ENCODE peak calls at places on chromosomes 6 and 20, in seven cellular contexts. R is naive thymus-derived CD4-positive, alpha-beta T cell; X is mesendoderm; J is keratinocyte; Y is CD4-positive, CD25-positive, alpha-beta regulatory T cell; B is body of pancreas; D is HCT116. Z is an unnamed sample.

GRCh38 chr20:2162125-2162822 is 60.6 kb downstream of the STK35 start:
- DNase-seq in Y (no peak), X (no peak), J (no peak), R (no peak), B (no peak), D (no peak), Z (no peak)

GRCh38 chr20:35468671-35469334 is 13.4 kb downstream of the CEP250 start:
- DNase-seq in Y (no peak), D (no peak), B (no peak), X (no peak), R (no peak), J (no peak), Z (no peak)

GRCh38 chr6:134909701-134910595 is 40.0 kb downstream of the ALDH8A1 start:
- DNase-seq in Y (no peak), R (no peak), D (no peak), X (no peak), J (no peak), B (no peak), Z (no peak)

GRCh38 chr6:6556738-6557503 is 31.6 kb upstream of the LY86 start:
- DNase-seq in X (peak), B (peak), Y (no peak), J (no peak), D (peak), R (peak), Z (no peak)

GRCh38 chr6:2492686-2493523 is 247.5 kb upstream of the GMDS start:
- DNase-seq in D (no peak), Y (no peak), R (no peak), B (no peak), X (no peak), J (no peak), Z (no peak)

GRCh38 chr6:106534564-106534982 is 94.7 kb downstream of the RTN4IP1 start:
- DNase-seq in J (no peak), R (no peak), B (no peak), X (no peak), D (no peak), Y (no peak), Z (no peak)

GRCh38 chr6:52754443-52754842 is 8.8 kb downstream of the GSTA2 start:
- DNase-seq in B (no peak), R (no peak), D (no peak), X (no peak), J (no peak), Y (no peak), Z (no peak)

GRCh38 chr6:56927538-56928453 is 27.1 kb upstream of the BEND6 start:
- DNase-seq in B (no peak), Y (no peak), J (no peak), X (peak), D (no peak), R (no peak), Z (no peak)

GRCh38 chr6:30826961-30827342 is 57.4 kb upstream of the DDR1 start:
- DNase-seq in R (no peak), X (no peak), J (no peak), D (no peak), Y (no peak), B (no peak), Z (no peak)

GRCh38 chr6:165889636-165890403 is 226.8 kb upstream of the PDE10A start:
- DNase-seq in J (no peak), Y (no peak), X (peak), B (no peak), D (peak), R (no peak), Z (no peak)

GRCh38 chr6:127484207-127484858 is 25.1 kb upstream of the KIAA0408 start:
- DNase-seq in R (peak), Y (no peak), D (no peak), J (no peak), B (no peak), X (no peak), Z (no peak)

GRCh38 chr6:3337521-3338350 is 79.0 kb downstream of the PSMG4 start:
- DNase-seq in Y (no peak), R (no peak), B (no peak), X (peak), J (no peak), D (no peak), Z (no peak)

GRCh38 chr6:74946961-74947360 is 258.9 kb downstream of the COL12A1 start:
- DNase-seq in B (no peak), J (no peak), D (peak), R (no peak), Y (no peak), X (no peak), Z (no peak)

GRCh38 chr6:166744654-166745134 is 117.6 kb upstream of the RPS6KA2 start:
- DNase-seq in R (no peak), J (no peak), D (no peak), X (peak), Y (no peak), B (no peak), Z (no peak)

DNA sequence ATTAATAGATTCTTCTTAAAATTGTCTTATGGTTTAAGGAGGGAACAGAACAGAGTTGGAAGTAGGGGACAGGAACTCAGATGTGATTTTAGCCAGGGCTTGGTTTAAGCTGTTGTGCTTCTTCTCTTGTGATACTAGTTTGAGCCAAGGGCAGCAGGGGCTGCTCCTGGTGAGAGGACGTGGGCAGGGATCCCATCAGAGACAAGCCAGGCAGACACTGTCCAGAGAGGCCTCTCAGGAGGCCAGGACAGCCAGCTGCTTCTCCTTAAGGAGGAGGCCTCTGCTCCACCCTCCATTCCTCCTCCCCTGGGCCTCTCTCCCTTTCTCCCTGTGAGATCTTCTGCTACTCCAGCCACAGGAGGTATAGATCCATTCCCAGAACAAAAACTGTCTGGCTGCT is 108.4 kb upstream of the MLN start:
- DNase-seq in D (no peak), B (no peak), Y (no peak), J (no peak), R (no peak), X (no peak), Z (no peak)
- H3K27ac ChIP-seq in D (no peak), B (no peak), Y (no peak), J (no peak), R (no peak), X (no peak), Z (no peak)

GRCh38 chr6:14476793-14477531 is 359.4 kb downstream of the CD83 start:
- DNase-seq in J (no peak), Y (no peak), R (no peak), X (no peak), D (no peak), B (peak), Z (no peak)
- H3K27ac ChIP-seq in J (no peak), Y (no peak), R (no peak), X (no peak), D (no peak), B (peak), Z (no peak)

GRCh38 chr6:141050470-141050869 is 1082.3 kb upstream of the GJE1 start:
- DNase-seq in R (no peak), Y (no peak), X (no peak), D (no peak), J (no peak), B (no peak), Z (no peak)

GRCh38 chr6:141048451-141048850 is 1084.3 kb upstream of the GJE1 start:
- DNase-seq in B (no peak), Y (no peak), J (no peak), D (no peak), X (no peak), R (no peak), Z (no peak)
- H3K27ac ChIP-seq in B (no peak), Y (no peak), J (no peak), D (no peak), X (no peak), R (no peak), Z (no peak)

DNA sequence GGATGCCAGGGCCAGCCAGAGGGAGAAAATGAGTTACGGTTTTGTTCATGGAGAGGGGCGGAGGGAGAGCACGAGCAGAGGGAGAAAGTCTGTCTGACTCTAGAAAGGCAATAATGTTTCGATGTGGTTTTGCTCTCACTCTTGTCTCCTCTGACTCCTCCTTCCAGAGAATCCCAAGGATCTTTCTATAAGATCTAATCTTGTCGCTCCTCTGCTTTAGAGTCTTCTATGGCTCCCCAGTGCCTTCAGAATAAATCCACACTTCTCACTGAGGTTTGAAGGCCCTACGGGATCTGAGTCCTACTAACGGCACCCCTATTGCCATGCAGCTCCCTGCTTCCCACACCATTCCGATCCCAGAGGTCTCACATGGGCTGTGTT is 66.8 kb downstream of the KCNB1 start:
- DNase-seq in J (no peak), R (no peak), B (no peak), X (no peak), Y (no peak), D (no peak), Z (no peak)
- H3K27ac ChIP-seq in J (no peak), R (no peak), B (no peak), X (no peak), Y (no peak), D (no peak), Z (no peak)

GRCh38 chr6:157534134-157534871 is 153.3 kb downstream of the ZDHHC14 start:
- DNase-seq in X (no peak), J (no peak), Y (no peak), B (no peak), D (no peak), R (no peak), Z (no peak)
- H3K27ac ChIP-seq in X (no peak), J (no peak), Y (no peak), B (no peak), D (no peak), R (no peak), Z (no peak)

GRCh38 chr6:126181890-126182289 is 158.0 kb upstream of the CENPW start:
- DNase-seq in Y (no peak), B (no peak), J (no peak), X (no peak), R (no peak), D (no peak), Z (no peak)

GRCh38 chr6:126181173-126181741 is 158.7 kb upstream of the CENPW start:
- DNase-seq in B (no peak), Y (no peak), J (no peak), D (peak), R (no peak), X (peak), Z (no peak)

GRCh38 chr6:126180585-126180984 is 159.3 kb upstream of the CENPW start:
- DNase-seq in D (peak), R (no peak), Y (no peak), X (peak), J (peak), B (no peak), Z (no peak)

GRCh38 chr6:126188271-126188909 is 151.5 kb upstream of the CENPW start:
- DNase-seq in J (no peak), D (no peak), X (no peak), Y (no peak), B (no peak), R (no peak), Z (no peak)

GRCh38 chr6:126182650-126183311 is 157.1 kb upstream of the CENPW start:
- DNase-seq in X (no peak), R (no peak), J (no peak), B (no peak), Y (no peak), D (peak), Z (no peak)
- H3K27ac ChIP-seq in X (no peak), R (no peak), J (no peak), B (peak), Y (no peak), D (no peak), Z (no peak)

GRCh38 chr20:20732641-20733040 is 20.2 kb upstream of the RALGAPA2 start:
- DNase-seq in B (no peak), R (no peak), Y (no peak), X (no peak), J (no peak), D (no peak), Z (no peak)

GRCh38 chr20:20733943-20734342 is 21.5 kb upstream of the RALGAPA2 start:
- DNase-seq in D (no peak), J (no peak), R (no peak), X (no peak), B (no peak), Y (no peak), Z (no peak)

GRCh38 chr20:20731000-20731944 is 18.8 kb upstream of the RALGAPA2 start:
- DNase-seq in D (no peak), B (no peak), X (no peak), Y (no peak), R (no peak), J (no peak), Z (no peak)

GRCh38 chr20:20729563-20729962 is 17.1 kb upstream of the RALGAPA2 start:
- DNase-seq in B (no peak), R (no peak), Y (no peak), X (no peak), D (no peak), J (no peak), Z (no peak)

DNA sequence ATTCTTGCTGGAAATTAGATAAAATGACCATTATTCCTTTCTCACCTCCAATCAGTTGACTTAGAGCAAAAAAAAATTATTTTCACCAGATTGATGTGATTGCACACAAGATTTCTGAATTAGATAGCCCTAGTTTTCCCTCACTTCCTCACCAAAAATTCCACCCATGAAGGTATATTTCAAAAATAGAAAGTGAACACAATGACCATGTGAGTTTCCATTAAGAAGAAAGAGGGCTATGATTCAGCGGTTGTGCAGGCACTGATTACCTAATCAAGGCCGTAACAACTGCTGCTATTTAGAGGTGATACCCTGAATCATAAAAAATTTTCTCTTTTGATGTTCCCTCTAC is 19.5 kb upstream of the RALGAPA2 start:
- DNase-seq in B (no peak), J (no peak), Y (no peak), R (no peak), D (no peak), X (no peak), Z (no peak)
- H3K27ac ChIP-seq in B (no peak), J (no peak), Y (no peak), R (no peak), D (no peak), X (no peak), Z (no peak)

Z was measured in substantia nigra.